ENCODE peak calls at places on chromosomes 3 and 15, in six cellular contexts. One of them, this sample, is unnamed. For H3K27me3, the result is how much of the 10 kb centered on the place peaks cover.

GRCh38 chr3:197241173-197241572 is 57.2 kb downstream of the DLG1 start:
- DNase-seq in H9: no peak
- DNase-seq in CD4-positive, alpha-beta memory T cell: no peak
- DNase-seq in psoas muscle: no peak
- DNase-seq in heart left ventricle: no peak
- DNase-seq in thyroid gland: no peak
- DNase-seq in this sample: no peak

GRCh38 chr3:142857056-142857455 is 31.8 kb downstream of the PCOLCE2 start:
- DNase-seq in heart left ventricle: peak
- DNase-seq in thyroid gland: peak
- DNase-seq in H9: peak
- DNase-seq in psoas muscle: peak
- DNase-seq in CD4-positive, alpha-beta memory T cell: no peak
- DNase-seq in this sample: no peak

GRCh38 chr15:50971542-50971941 is 63.1 kb downstream of the AP4E1 start:
- DNase-seq in psoas muscle: no peak
- DNase-seq in H9: no peak
- DNase-seq in CD4-positive, alpha-beta memory T cell: no peak
- DNase-seq in thyroid gland: no peak
- DNase-seq in heart left ventricle: no peak
- DNase-seq in this sample: no peak

GRCh38 chr3:58711871-58712270 is 45.3 kb upstream of the FAM3D start:
- DNase-seq in thyroid gland: no peak
- DNase-seq in heart left ventricle: no peak
- DNase-seq in CD4-positive, alpha-beta memory T cell: no peak
- DNase-seq in H9: no peak
- DNase-seq in psoas muscle: no peak
- DNase-seq in this sample: no peak

GRCh38 chr3:165742351-165742750 is 94.9 kb downstream of the BCHE start:
- DNase-seq in heart left ventricle: no peak
- DNase-seq in H9: no peak
- DNase-seq in psoas muscle: no peak
- DNase-seq in CD4-positive, alpha-beta memory T cell: no peak
- DNase-seq in thyroid gland: no peak
- DNase-seq in this sample: no peak

GRCh38 chr3:73759290-73759689 is 134.5 kb upstream of the PDZRN3 start:
- DNase-seq in psoas muscle: no peak
- DNase-seq in heart left ventricle: no peak
- DNase-seq in CD4-positive, alpha-beta memory T cell: no peak
- DNase-seq in H9: no peak
- DNase-seq in thyroid gland: no peak
- DNase-seq in this sample: no peak

GRCh38 chr3:150385296-150386242 is 22.5 kb upstream of the TSC22D2 start:
- DNase-seq in CD4-positive, alpha-beta memory T cell: no peak
- DNase-seq in thyroid gland: no peak
- DNase-seq in psoas muscle: no peak
- DNase-seq in heart left ventricle: no peak
- DNase-seq in H9: no peak
- DNase-seq in this sample: no peak

GRCh38 chr15:33022629-33023028 is 171.9 kb downstream of the FMN1 start:
- DNase-seq in CD4-positive, alpha-beta memory T cell: no peak
- DNase-seq in thyroid gland: peak
- DNase-seq in heart left ventricle: peak
- DNase-seq in psoas muscle: peak
- DNase-seq in H9: peak
- DNase-seq in this sample: peak

GRCh38 chr3:18144571-18144970 is 280.6 kb downstream of the SATB1 start:
- DNase-seq in CD4-positive, alpha-beta memory T cell: no peak
- DNase-seq in H9: no peak
- DNase-seq in thyroid gland: no peak
- DNase-seq in psoas muscle: no peak
- DNase-seq in heart left ventricle: no peak
- DNase-seq in this sample: no peak

GRCh38 chr3:23438657-23439056 is 235.5 kb downstream of the UBE2E2 start:
- DNase-seq in psoas muscle: no peak
- DNase-seq in thyroid gland: no peak
- DNase-seq in heart left ventricle: no peak
- DNase-seq in CD4-positive, alpha-beta memory T cell: no peak
- DNase-seq in H9: no peak
- DNase-seq in this sample: no peak

GRCh38 chr3:188946837-188947236 is 224.9 kb upstream of the TPRG1 start:
- DNase-seq in thyroid gland: no peak
- DNase-seq in H9: no peak
- DNase-seq in psoas muscle: peak
- DNase-seq in CD4-positive, alpha-beta memory T cell: no peak
- DNase-seq in heart left ventricle: no peak
- DNase-seq in this sample: no peak

GRCh38 chr15:34644061-34644460 is 60.6 kb upstream of the GOLGA8B start:
- DNase-seq in heart left ventricle: no peak
- DNase-seq in psoas muscle: no peak
- DNase-seq in thyroid gland: no peak
- DNase-seq in CD4-positive, alpha-beta memory T cell: no peak
- DNase-seq in H9: no peak
- DNase-seq in this sample: no peak

GRCh38 chr3:147410518-147411234 is 1.5 kb downstream of the ZIC1 start:
- DNase-seq in heart left ventricle: no peak
- DNase-seq in psoas muscle: no peak
- DNase-seq in CD4-positive, alpha-beta memory T cell: peak
- DNase-seq in H9: peak
- DNase-seq in thyroid gland: no peak
- DNase-seq in this sample: no peak

GRCh38 chr3:147408180-147409105 is 722 bp upstream of the ZIC1 start:
- DNase-seq in psoas muscle: no peak
- DNase-seq in H9: peak
- DNase-seq in heart left ventricle: no peak
- DNase-seq in CD4-positive, alpha-beta memory T cell: no peak
- DNase-seq in thyroid gland: no peak
- DNase-seq in this sample: no peak

GRCh38 chr3:147410126-147410517 is 957 bp downstream of the ZIC1 start:
- DNase-seq in H9: no peak
- DNase-seq in psoas muscle: no peak
- DNase-seq in CD4-positive, alpha-beta memory T cell: no peak
- DNase-seq in thyroid gland: no peak
- DNase-seq in heart left ventricle: no peak
- DNase-seq in this sample: no peak

GRCh38 chr3:147411235-147411607 is 2.1 kb downstream of the ZIC1 start:
- DNase-seq in psoas muscle: no peak
- DNase-seq in CD4-positive, alpha-beta memory T cell: no peak
- DNase-seq in H9: no peak
- DNase-seq in heart left ventricle: no peak
- DNase-seq in thyroid gland: no peak
- DNase-seq in this sample: no peak

GRCh38 chr3:147409143-147410121 is at the start of gene ZIC1:
- DNase-seq in heart left ventricle: no peak
- DNase-seq in thyroid gland: no peak
- DNase-seq in CD4-positive, alpha-beta memory T cell: no peak
- DNase-seq in H9: peak
- DNase-seq in psoas muscle: no peak
- DNase-seq in this sample: no peak
- H3K27me3 ChIP-seq in heart left ventricle: half or more
- H3K27me3 ChIP-seq in thyroid gland: half or more
- H3K27me3 ChIP-seq in CD4-positive, alpha-beta memory T cell: under half
- H3K27me3 ChIP-seq in H9: half or more
- H3K27me3 ChIP-seq in psoas muscle: under half
- H3K27me3 ChIP-seq in this sample: half or more

DNA sequence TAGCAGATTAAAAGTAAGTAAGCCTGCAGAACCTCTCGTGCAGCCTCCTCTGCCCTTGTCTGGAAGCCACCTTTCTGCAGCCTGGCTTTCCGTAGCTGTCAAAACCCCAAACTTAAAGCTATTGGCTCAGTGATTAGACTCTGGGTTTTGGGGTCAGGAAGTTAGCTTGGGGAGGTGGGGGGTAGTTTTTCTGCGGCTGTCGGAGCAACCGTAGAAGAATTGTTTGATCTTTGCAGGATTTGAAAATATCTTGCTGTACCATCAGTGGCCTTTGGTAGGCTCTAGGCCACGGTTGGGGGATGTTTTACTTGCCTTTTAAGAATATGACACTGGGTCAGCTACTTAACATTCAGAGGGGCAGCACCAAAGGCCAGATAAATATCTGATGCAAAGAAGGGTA is 88.4 kb upstream of the RASGRP1 start:
- DNase-seq in H9: no peak
- DNase-seq in thyroid gland: peak
- DNase-seq in psoas muscle: no peak
- DNase-seq in CD4-positive, alpha-beta memory T cell: peak
- DNase-seq in heart left ventricle: no peak
- DNase-seq in this sample: no peak
- H3K27me3 ChIP-seq in H9: under half
- H3K27me3 ChIP-seq in thyroid gland: under half
- H3K27me3 ChIP-seq in psoas muscle: under half
- H3K27me3 ChIP-seq in CD4-positive, alpha-beta memory T cell: under half
- H3K27me3 ChIP-seq in heart left ventricle: under half
- H3K27me3 ChIP-seq in this sample: under half

DNA sequence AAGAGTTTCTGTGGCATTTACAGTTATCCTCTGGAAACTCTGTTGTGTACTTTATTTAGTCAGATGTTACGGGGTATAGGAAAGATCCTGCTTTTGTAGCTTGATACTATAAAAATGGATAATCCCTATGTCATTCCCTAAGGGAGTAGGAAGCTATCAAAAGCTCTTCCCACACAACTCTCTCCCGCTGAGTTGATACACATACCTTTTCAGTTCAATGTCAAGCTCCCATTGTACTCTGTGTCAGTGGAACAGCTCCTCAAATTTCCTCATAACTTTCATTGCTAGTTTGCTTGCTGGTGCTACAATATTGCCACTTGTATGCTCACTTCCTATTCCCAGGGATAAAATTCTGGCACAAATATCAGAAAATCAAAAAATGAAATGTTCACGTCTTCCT is 893.3 kb upstream of the GBE1 start:
- DNase-seq in thyroid gland: no peak
- DNase-seq in heart left ventricle: no peak
- DNase-seq in psoas muscle: no peak
- DNase-seq in CD4-positive, alpha-beta memory T cell: no peak
- DNase-seq in H9: no peak
- DNase-seq in this sample: no peak
- H3K27me3 ChIP-seq in thyroid gland: under half
- H3K27me3 ChIP-seq in heart left ventricle: under half
- H3K27me3 ChIP-seq in psoas muscle: under half
- H3K27me3 ChIP-seq in CD4-positive, alpha-beta memory T cell: under half
- H3K27me3 ChIP-seq in H9: under half
- H3K27me3 ChIP-seq in this sample: under half

DNA sequence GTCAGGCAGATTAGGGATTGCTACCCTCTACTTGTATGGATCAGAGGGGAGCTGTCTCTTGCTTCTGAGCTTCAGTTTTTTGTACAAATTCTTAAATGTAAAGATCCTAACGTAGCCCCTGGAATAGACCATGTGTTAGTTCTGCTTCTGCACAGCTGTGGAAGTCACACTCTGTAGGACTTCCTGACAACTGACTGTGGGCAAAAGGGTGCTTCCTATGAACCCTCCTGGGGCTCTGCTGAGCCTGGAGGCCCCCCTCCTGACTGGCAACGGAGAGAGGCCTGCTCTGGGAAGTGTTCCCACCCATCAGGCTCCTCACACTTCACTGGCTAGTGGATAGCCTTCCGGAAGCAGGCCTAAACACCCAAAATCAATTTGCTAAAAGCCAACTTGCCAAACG is 131.0 kb downstream of the RPLP1 start:
- DNase-seq in H9: no peak
- DNase-seq in psoas muscle: no peak
- DNase-seq in CD4-positive, alpha-beta memory T cell: no peak
- DNase-seq in heart left ventricle: no peak
- DNase-seq in thyroid gland: no peak
- DNase-seq in this sample: no peak
- H3K27me3 ChIP-seq in H9: under half
- H3K27me3 ChIP-seq in psoas muscle: under half
- H3K27me3 ChIP-seq in CD4-positive, alpha-beta memory T cell: under half
- H3K27me3 ChIP-seq in heart left ventricle: under half
- H3K27me3 ChIP-seq in thyroid gland: under half
- H3K27me3 ChIP-seq in this sample: under half

GRCh38 chr15:69148465-69148864 is 12.0 kb upstream of the GLCE start:
- DNase-seq in CD4-positive, alpha-beta memory T cell: no peak
- DNase-seq in thyroid gland: no peak
- DNase-seq in H9: no peak
- DNase-seq in heart left ventricle: no peak
- DNase-seq in psoas muscle: no peak
- DNase-seq in this sample: no peak

GRCh38 chr15:69149163-69149562 is 11.3 kb upstream of the GLCE start:
- DNase-seq in H9: no peak
- DNase-seq in heart left ventricle: no peak
- DNase-seq in CD4-positive, alpha-beta memory T cell: no peak
- DNase-seq in psoas muscle: no peak
- DNase-seq in thyroid gland: no peak
- DNase-seq in this sample: no peak

GRCh38 chr15:69150336-69150735 is 10.1 kb upstream of the GLCE start:
- DNase-seq in psoas muscle: no peak
- DNase-seq in thyroid gland: no peak
- DNase-seq in heart left ventricle: no peak
- DNase-seq in H9: no peak
- DNase-seq in CD4-positive, alpha-beta memory T cell: no peak
- DNase-seq in this sample: no peak

GRCh38 chr15:69146724-69147435 is 13.6 kb upstream of the GLCE start:
- DNase-seq in thyroid gland: no peak
- DNase-seq in H9: no peak
- DNase-seq in heart left ventricle: no peak
- DNase-seq in psoas muscle: no peak
- DNase-seq in CD4-positive, alpha-beta memory T cell: no peak
- DNase-seq in this sample: no peak

GRCh38 chr15:69149803-69150202 is 10.6 kb upstream of the GLCE start:
- DNase-seq in heart left ventricle: no peak
- DNase-seq in H9: no peak
- DNase-seq in CD4-positive, alpha-beta memory T cell: no peak
- DNase-seq in thyroid gland: no peak
- DNase-seq in psoas muscle: no peak
- DNase-seq in this sample: no peak
- H3K27me3 ChIP-seq in heart left ventricle: under half
- H3K27me3 ChIP-seq in H9: under half
- H3K27me3 ChIP-seq in CD4-positive, alpha-beta memory T cell: under half
- H3K27me3 ChIP-seq in thyroid gland: under half
- H3K27me3 ChIP-seq in psoas muscle: under half
- H3K27me3 ChIP-seq in this sample: under half

GRCh38 chr15:52785672-52786406 is 4.3 kb downstream of the ONECUT1 start:
- DNase-seq in thyroid gland: no peak
- DNase-seq in heart left ventricle: no peak
- DNase-seq in psoas muscle: no peak
- DNase-seq in H9: no peak
- DNase-seq in CD4-positive, alpha-beta memory T cell: no peak
- DNase-seq in this sample: no peak
- H3K27me3 ChIP-seq in thyroid gland: half or more
- H3K27me3 ChIP-seq in heart left ventricle: half or more
- H3K27me3 ChIP-seq in psoas muscle: under half
- H3K27me3 ChIP-seq in H9: half or more
- H3K27me3 ChIP-seq in CD4-positive, alpha-beta memory T cell: half or more
- H3K27me3 ChIP-seq in this sample: half or more

GRCh38 chr15:83285979-83286553 is 1.6 kb upstream of the BNC1 start:
- DNase-seq in heart left ventricle: no peak
- DNase-seq in thyroid gland: no peak
- DNase-seq in H9: no peak
- DNase-seq in CD4-positive, alpha-beta memory T cell: no peak
- DNase-seq in psoas muscle: no peak
- DNase-seq in this sample: no peak

GRCh38 chr15:83287541-83288027 is 3.1 kb upstream of the BNC1 start:
- DNase-seq in thyroid gland: no peak
- DNase-seq in CD4-positive, alpha-beta memory T cell: no peak
- DNase-seq in H9: no peak
- DNase-seq in heart left ventricle: no peak
- DNase-seq in psoas muscle: no peak
- DNase-seq in this sample: no peak

GRCh38 chr15:83283813-83284562 is 476 bp downstream of the BNC1 start:
- DNase-seq in CD4-positive, alpha-beta memory T cell: no peak
- DNase-seq in H9: peak
- DNase-seq in heart left ventricle: no peak
- DNase-seq in thyroid gland: no peak
- DNase-seq in psoas muscle: no peak
- DNase-seq in this sample: no peak

GRCh38 chr15:83284563-83285283 is at the start of gene BNC1:
- DNase-seq in CD4-positive, alpha-beta memory T cell: no peak
- DNase-seq in thyroid gland: no peak
- DNase-seq in psoas muscle: no peak
- DNase-seq in H9: peak
- DNase-seq in heart left ventricle: no peak
- DNase-seq in this sample: no peak

GRCh38 chr15:83285284-83285978 is 967 bp upstream of the BNC1 start:
- DNase-seq in CD4-positive, alpha-beta memory T cell: no peak
- DNase-seq in heart left ventricle: no peak
- DNase-seq in thyroid gland: no peak
- DNase-seq in psoas muscle: no peak
- DNase-seq in H9: peak
- DNase-seq in this sample: no peak
- H3K27me3 ChIP-seq in CD4-positive, alpha-beta memory T cell: under half
- H3K27me3 ChIP-seq in heart left ventricle: half or more
- H3K27me3 ChIP-seq in thyroid gland: under half
- H3K27me3 ChIP-seq in psoas muscle: under half
- H3K27me3 ChIP-seq in H9: under half
- H3K27me3 ChIP-seq in this sample: under half